ENCODE peak calls at places on chromosomes 2 and 18, in ten cellular contexts. W is WERI-Rb-1; Q is HT-29; L is nephron progenitor cell; S is endothelial cell; O is GM03348; K is activated CD4-positive, alpha-beta T cell treated with anti-CD3 and anti-CD28 coated beads for 1 hour; V is HT1080; E is HAP-1; J is fibroblast of gingiva. M is an unnamed sample.

GRCh38 chr2:181152221-181152620 is 171.8 kb downstream of the UBE2E3 start:
- DNase-seq in W (no peak), Q (no peak), L (no peak), S (no peak), O (peak), K (no peak), V (no peak), E (no peak), J (peak), M (no peak)

GRCh38 chr2:229287836-229288235 is 16.7 kb upstream of the PID1 start:
- DNase-seq in W (no peak), Q (no peak), L (no peak), S (no peak), O (no peak), K (no peak), V (no peak), E (no peak), J (no peak), M (no peak)

GRCh38 chr2:42193722-42194187 is 24.6 kb downstream of the EML4 start:
- DNase-seq in W (no peak), Q (no peak), L (no peak), S (no peak), O (no peak), K (no peak), V (no peak), E (no peak), J (peak), M (no peak)

GRCh38 chr2:179622122-179622521 is 239.3 kb downstream of the ZNF385B start:
- DNase-seq in W (no peak), Q (no peak), L (no peak), S (no peak), O (no peak), K (no peak), V (no peak), E (no peak), J (no peak), M (no peak)

GRCh38 chr2:16767789-16768188 is 102.2 kb upstream of the CYRIA start:
- DNase-seq in W (no peak), Q (no peak), L (no peak), S (no peak), O (no peak), K (no peak), V (no peak), E (no peak), J (no peak), M (no peak)

GRCh38 chr2:168224346-168224745 is 23.0 kb downstream of the STK39 start:
- DNase-seq in W (no peak), Q (no peak), L (no peak), S (no peak), O (no peak), K (no peak), V (no peak), E (peak), J (no peak), M (no peak)

GRCh38 chr18:3451989-3452749 is 2.2 kb downstream of the TGIF1 start:
- DNase-seq in W (peak), Q (no peak), L (peak), S (peak), O (peak), K (no peak), V (peak), E (peak), J (peak), M (peak)

GRCh38 chr2:217370391-217370790 is 510.5 kb upstream of the TNP1 start:
- DNase-seq in W (no peak), Q (no peak), L (no peak), S (no peak), O (peak), K (no peak), V (peak), E (no peak), J (peak), M (no peak)

GRCh38 chr2:121506187-121506586 is 24.5 kb upstream of the RNU4ATAC start:
- DNase-seq in W (no peak), Q (no peak), L (no peak), S (no peak), O (no peak), K (no peak), V (no peak), E (no peak), J (no peak), M (no peak)

GRCh38 chr18:13447621-13448020 is 229.1 kb downstream of the LDLRAD4 start:
- DNase-seq in W (peak), Q (no peak), L (peak), S (no peak), O (peak), K (no peak), V (peak), E (no peak), J (peak), M (no peak)

GRCh38 chr18:21669736-21670135 is 34.8 kb downstream of the ABHD3 start:
- DNase-seq in W (no peak), Q (no peak), L (no peak), S (no peak), O (no peak), K (no peak), V (peak), E (no peak), J (peak), M (no peak)

GRCh38 chr18:6543330-6543908 is 128.7 kb upstream of the L3MBTL4 start:
- DNase-seq in W (no peak), Q (peak), L (no peak), S (no peak), O (peak), K (no peak), V (peak), E (no peak), J (peak), M (no peak)

GRCh38 chr2:222196159-222196558 is 102.6 kb downstream of the PAX3 start:
- DNase-seq in W (no peak), Q (no peak), L (no peak), S (no peak), O (no peak), K (no peak), V (peak), E (no peak), J (no peak), M (no peak)

GRCh38 chr2:102366406-102367112 is 11.0 kb downstream of the IL18R1 start:
- DNase-seq in W (no peak), Q (no peak), L (no peak), S (no peak), O (no peak), K (no peak), V (no peak), E (no peak), J (no peak), M (no peak)

GRCh38 chr2:152548111-152548875 is 169.0 kb downstream of the PRPF40A start:
- DNase-seq in W (no peak), Q (no peak), L (no peak), S (no peak), O (no peak), K (no peak), V (no peak), E (no peak), J (no peak), M (no peak)

GRCh38 chr2:62731275-62731674 is 25.8 kb downstream of the EHBP1 start:
- DNase-seq in W (no peak), Q (no peak), L (no peak), S (no peak), O (no peak), K (no peak), V (no peak), E (no peak), J (no peak), M (no peak)

GRCh38 chr2:33532146-33532545 is 55.7 kb downstream of the RASGRP3 start:
- DNase-seq in W (no peak), Q (no peak), L (no peak), S (no peak), O (no peak), K (no peak), V (no peak), E (no peak), J (no peak), M (no peak)

GRCh38 chr2:65055427-65056214 is 595 bp upstream of the CEP68 start:
- DNase-seq in W (peak), Q (no peak), L (peak), S (no peak), O (peak), K (no peak), V (no peak), E (no peak), J (no peak), M (peak)

GRCh38 chr18:62751341-62751821 is 36.0 kb downstream of the PHLPP1 start:
- DNase-seq in W (no peak), Q (no peak), L (no peak), S (peak), O (peak), K (no peak), V (peak), E (peak), J (no peak), M (no peak)

GRCh38 chr2:236338495-236339184 is 74.4 kb upstream of the ASB18 start:
- DNase-seq in W (no peak), Q (no peak), L (peak), S (peak), O (no peak), K (no peak), V (peak), E (no peak), J (no peak), M (no peak)

GRCh38 chr2:201261471-201261870 is 1.1 kb downstream of the CASP8 start:
- DNase-seq in W (no peak), Q (no peak), L (no peak), S (no peak), O (no peak), K (peak), V (no peak), E (no peak), J (no peak), M (peak)

GRCh38 chr2:85956647-85957039 is 67.9 kb upstream of the ST3GAL5 start:
- DNase-seq in W (no peak), Q (no peak), L (no peak), S (no peak), O (no peak), K (no peak), V (no peak), E (peak), J (no peak), M (no peak)

M was measured in naive B cell.